ENCODE peak calls at places on chromosomes 1 and 21, in eight cellular contexts. Y, F, P, N, G, T, L and W are unnamed samples.

GRCh38 chr1:81409875-81410274 is 390.9 kb upstream of the ADGRL2 start:
- DNase-seq in Y (no peak), F (no peak), P (no peak), N (no peak), G (no peak), T (no peak), L (no peak), W (no peak)

GRCh38 chr21:35398366-35398982 is 349.4 kb upstream of the RUNX1 start:
- DNase-seq in Y (no peak), F (no peak), P (no peak), N (no peak), G (no peak), T (no peak), L (peak; percentile 24), W (no peak)

GRCh38 chr1:6221210-6221784 is 14.5 kb downstream of the ICMT start:
- DNase-seq in Y (no peak), F (no peak), P (no peak), N (no peak), G (no peak), T (no peak), L (no peak), W (no peak)

GRCh38 chr1:35707253-35708178 is 11.2 kb downstream of the C1orf216 start:
- DNase-seq in Y (no peak), F (no peak), P (peak; percentile 17), N (no peak), G (peak; percentile 18), T (no peak), L (no peak), W (no peak)

GRCh38 chr1:11893907-11894251 is 32.3 kb downstream of the KIAA2013 start:
- DNase-seq in Y (peak; percentile 38), F (no peak), P (no peak), N (no peak), G (peak; percentile 76), T (no peak), L (peak; percentile 35), W (no peak)

GRCh38 chr1:44603718-44604117 is 70.6 kb downstream of the TMEM53 start:
- DNase-seq in Y (no peak), F (no peak), P (no peak), N (no peak), G (no peak), T (no peak), L (no peak), W (no peak)

GRCh38 chr1:116359871-116360270 is 13.2 kb upstream of the ATP1A1 start:
- DNase-seq in Y (no peak), F (no peak), P (no peak), N (no peak), G (no peak), T (no peak), L (no peak), W (no peak)

GRCh38 chr1:41497631-41498030 is 13.1 kb upstream of the EDN2 start:
- DNase-seq in Y (no peak), F (no peak), P (no peak), N (no peak), G (no peak), T (no peak), L (no peak), W (no peak)

GRCh38 chr1:228088586-228089498 is 6.3 kb downstream of the ARF1 start:
- DNase-seq in Y (no peak), F (no peak), P (peak; percentile 12), N (no peak), G (no peak), T (no peak), L (no peak), W (no peak)

GRCh38 chr1:73593379-73593778 is 604.6 kb downstream of the LRRIQ3 start:
- DNase-seq in Y (peak; percentile 74), F (no peak), P (no peak), N (peak; percentile 49), G (no peak), T (no peak), L (peak; percentile 33), W (no peak)

GRCh38 chr1:20143734-20144565 is 4.8 kb downstream of the PLA2G2F start:
- DNase-seq in Y (no peak), F (no peak), P (no peak), N (no peak), G (no peak), T (no peak), L (no peak), W (no peak)

GRCh38 chr1:119742193-119742592 is 26.5 kb downstream of the HMGCS2 start:
- DNase-seq in Y (no peak), F (no peak), P (no peak), N (no peak), G (peak; percentile 34), T (no peak), L (no peak), W (peak; percentile 3)

GRCh38 chr1:22817462-22817861 is 106.8 kb downstream of the EPHB2 start:
- DNase-seq in Y (no peak), F (no peak), P (no peak), N (no peak), G (no peak), T (no peak), L (no peak), W (no peak)

DNA sequence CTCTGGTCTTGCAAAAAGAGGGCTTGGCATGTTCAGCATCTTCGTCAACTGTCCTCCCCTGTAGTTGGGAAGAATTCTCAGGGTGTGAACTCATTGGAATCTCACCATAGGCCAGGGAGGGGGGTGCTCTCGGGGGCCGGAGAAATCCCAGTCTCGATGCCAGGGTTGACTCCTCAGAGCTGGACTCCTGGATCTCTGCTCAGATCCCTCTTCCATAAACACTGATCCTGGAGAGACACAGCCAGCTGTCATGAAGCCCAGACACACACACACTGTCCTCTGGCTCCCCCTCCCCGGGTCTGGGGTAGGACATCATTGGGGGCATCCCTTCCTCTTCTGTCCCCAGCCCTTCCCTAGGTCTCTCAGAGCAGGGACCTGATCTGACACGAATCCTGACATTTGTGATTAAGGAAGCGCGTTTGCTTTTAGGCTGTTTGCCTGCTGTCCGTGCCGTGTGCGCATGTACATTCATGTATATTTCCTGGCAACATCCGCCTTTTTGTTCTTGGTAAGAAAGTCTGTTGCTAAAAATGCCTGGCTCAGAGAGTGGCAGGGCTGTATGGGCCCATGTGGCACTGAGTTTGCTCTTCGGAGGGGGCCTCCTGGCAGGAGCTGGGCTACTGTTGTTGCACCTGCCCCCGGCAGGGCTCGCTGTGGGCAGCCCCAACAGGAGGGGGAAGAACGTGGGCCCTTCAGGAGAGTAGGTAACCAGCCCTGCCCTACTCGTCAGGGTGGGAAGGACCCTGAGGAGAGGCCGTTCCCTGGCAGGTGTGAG is 45.4 kb upstream of the SELENON start:
- DNase-seq in Y (no peak), F (no peak), P (no peak), N (no peak), G (no peak), T (no peak), L (no peak), W (no peak)
- TF ChIP-seq CTCF in Y (no peak), F (no peak), P (no peak), N (no peak), G (no peak), T (no peak), L (no peak), W (no peak)

GRCh38 chr1:38075191-38075590 is 28.6 kb upstream of the POU3F1 start:
- DNase-seq in Y (no peak), F (no peak), P (no peak), N (no peak), G (no peak), T (no peak), L (no peak), W (no peak)
- H3K4me3 ChIP-seq in Y (no peak overlapping the region), F (no peak overlapping the region), P (no peak overlapping the region), N (no peak overlapping the region), G (no peak overlapping the region), T (no peak overlapping the region), L (no peak overlapping the region), W (no peak overlapping the region)

GRCh38 chr1:94927405-94928175 is 680 bp upstream of the CNN3 start:
- DNase-seq in Y (peak; percentile 78), F (no peak), P (no peak), N (peak; percentile 39), G (no peak), T (no peak), L (no peak), W (no peak)

GRCh38 chr1:94926915-94927404 is at the start of gene CNN3:
- DNase-seq in Y (peak; percentile 80), F (peak; percentile 62), P (peak; percentile 95), N (peak; percentile 79), G (peak; percentile 94), T (peak; percentile 68), L (no peak), W (peak; percentile 71)

GRCh38 chr1:94924967-94925366 is 1.9 kb downstream of the CNN3 start:
- DNase-seq in Y (no peak), F (no peak), P (no peak), N (peak; percentile 70), G (no peak), T (no peak), L (no peak), W (no peak)

GRCh38 chr1:94926365-94926914 is 470 bp downstream of the CNN3 start:
- DNase-seq in Y (peak; percentile 47), F (no peak), P (peak; percentile 74), N (no peak), G (peak; percentile 75), T (no peak), L (no peak), W (no peak)

DNA sequence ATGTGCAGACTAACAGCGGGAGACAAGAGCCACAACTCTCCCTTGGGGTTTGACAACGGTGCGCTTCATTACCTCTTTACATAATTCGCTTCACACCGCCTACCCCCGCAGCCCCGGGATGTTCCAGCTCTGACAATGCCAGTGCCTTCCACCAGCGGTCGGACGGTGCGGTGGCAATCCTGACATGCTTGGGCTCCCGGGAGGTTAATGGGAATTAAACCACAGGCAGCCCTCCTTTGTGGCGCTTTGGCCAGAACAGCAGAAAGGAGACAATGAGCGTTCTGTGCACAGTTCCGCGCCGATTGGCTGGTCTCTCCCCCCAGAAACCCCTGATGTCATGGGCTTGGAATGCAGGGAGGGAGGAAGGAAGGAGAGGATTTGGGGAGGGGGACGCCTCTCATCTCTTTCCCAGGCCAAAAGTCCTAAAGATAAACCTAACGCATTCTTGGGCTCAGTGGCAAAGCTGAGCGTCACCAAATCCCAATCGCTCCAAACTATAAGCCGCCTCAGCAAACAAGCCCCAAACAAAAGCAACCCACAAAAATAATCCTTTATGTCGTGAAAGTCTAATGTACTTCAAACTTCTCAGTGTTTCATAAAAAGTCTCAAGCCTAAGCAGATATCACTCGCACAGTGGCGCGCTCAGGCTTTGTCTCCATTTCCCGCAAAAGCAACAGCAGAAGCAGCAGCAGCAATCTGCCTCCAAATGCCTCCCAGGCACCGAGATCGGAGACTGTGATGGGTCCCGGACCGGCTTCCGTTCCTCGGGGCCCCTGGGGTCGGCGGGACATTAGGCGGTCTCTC is 1.1 kb downstream of the CNN3 start:
- DNase-seq in Y (peak; percentile 82), F (peak; percentile 61), P (peak; percentile 79), N (peak; percentile 98), G (peak; percentile 61), T (no peak), L (no peak), W (no peak)
- TF ChIP-seq CTCF in Y (no peak), F (no peak), P (no peak), N (peak; percentile 25), G (peak; percentile 15), T (no peak), L (no peak), W (no peak)

DNA sequence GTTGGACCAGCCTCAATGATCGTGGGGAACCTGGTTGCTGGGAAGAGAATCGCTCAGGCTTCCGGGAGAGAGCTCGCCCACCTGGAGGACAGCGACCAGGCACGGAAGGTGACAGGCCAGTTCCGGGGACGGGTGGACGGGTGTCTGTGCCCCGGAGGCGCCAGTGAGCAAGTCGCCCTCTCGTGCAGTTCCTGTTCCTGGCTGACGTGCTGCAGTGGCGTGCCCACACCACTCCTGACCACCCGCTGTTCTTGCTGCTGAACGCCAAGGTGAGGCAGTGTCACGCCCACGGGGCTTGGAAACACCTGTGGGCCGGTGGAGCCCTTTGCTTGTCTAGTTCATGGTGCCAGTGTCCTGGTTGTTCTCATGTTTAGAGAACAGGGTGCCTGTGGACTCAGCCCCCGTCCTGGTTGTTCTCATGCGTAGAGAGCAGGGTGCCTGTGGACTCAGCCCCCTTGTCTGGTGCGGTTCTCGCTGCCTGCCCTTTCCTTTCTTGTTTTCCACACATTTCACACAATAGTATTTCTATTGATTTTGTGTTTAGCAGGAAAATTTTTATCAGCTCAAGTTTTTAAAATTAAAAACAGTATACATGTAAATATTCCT is 53.1 kb downstream of the S100B start:
- DNase-seq in Y (no peak), F (no peak), P (no peak), N (no peak), G (no peak), T (no peak), L (no peak), W (no peak)
- H3K4me3 ChIP-seq in Y (no peak overlapping the region), F (no peak overlapping the region), P (no peak overlapping the region), N (no peak overlapping the region), G (no peak overlapping the region), T (peak overlapping the region; percentile 50), L (no peak overlapping the region), W (no peak overlapping the region)